ENCODE peak calls at places on chromosome 14, in ten cellular contexts. A is B cell, U is caudate nucleus, D is lower lobe of right lung, Q is HFFc6, S is HT-29, N is HEK293T, G is ovary, Z is tibial artery, L is right atrium auricular region. V is an unnamed sample.

GRCh38 chr14:33647385-33647786 is 303.5 kb downstream of the EGLN3 start:
- DNase-seq in A (no peak), U (no peak), D (no peak), Q (peak), S (no peak), N (no peak), G (no peak), Z (no peak), L (no peak), V (no peak)

GRCh38 chr14:52369305-52369781 is 55.2 kb downstream of the PTGER2 start:
- DNase-seq in A (no peak), U (no peak), D (no peak), Q (peak), S (no peak), N (no peak), G (peak), Z (no peak), L (no peak), V (no peak)

GRCh38 chr14:33943081-33943480 is 7.8 kb downstream of the EGLN3 start:
- DNase-seq in A (no peak), U (peak), D (no peak), Q (no peak), S (peak), N (no peak), G (no peak), Z (no peak), L (no peak), V (no peak)

GRCh38 chr14:24237463-24237955 is 4.8 kb downstream of the GMPR2 start:
- DNase-seq in A (no peak), U (no peak), D (no peak), Q (no peak), S (no peak), N (no peak), G (no peak), Z (no peak), L (no peak), V (no peak)

GRCh38 chr14:55938249-55938791 is 179.9 kb upstream of the PELI2 start:
- DNase-seq in A (no peak), U (peak), D (no peak), Q (peak), S (no peak), N (no peak), G (no peak), Z (no peak), L (no peak), V (no peak)

GRCh38 chr14:55301722-55302121 is 30.5 kb downstream of the FBXO34 start:
- DNase-seq in A (no peak), U (no peak), D (no peak), Q (peak), S (no peak), N (no peak), G (no peak), Z (no peak), L (no peak), V (peak)

GRCh38 chr14:69464379-69464778 is 20.1 kb upstream of the PLEKHD1 start:
- DNase-seq in A (no peak), U (no peak), D (no peak), Q (peak), S (no peak), N (no peak), G (no peak), Z (no peak), L (no peak), V (no peak)

GRCh38 chr14:104939666-104940410 is 15.2 kb downstream of the PLD4 start:
- DNase-seq in A (no peak), U (no peak), D (peak), Q (no peak), S (no peak), N (no peak), G (no peak), Z (peak), L (no peak), V (no peak)

GRCh38 chr14:55052259-55052930 is 948 bp downstream of the MAPK1IP1L start:
- DNase-seq in A (no peak), U (no peak), D (no peak), Q (no peak), S (peak), N (no peak), G (no peak), Z (no peak), L (no peak), V (peak)

GRCh38 chr14:69739486-69739885 is 27.5 kb upstream of the SRSF5 start:
- DNase-seq in A (no peak), U (no peak), D (no peak), Q (no peak), S (peak), N (no peak), G (no peak), Z (no peak), L (no peak), V (no peak)